ENCODE peak calls at places on chromosomes 3 and 15, in ten cellular contexts. One of them, this sample, is unnamed.

GRCh38 chr3:164222200-164222599 is 856.1 kb downstream of the SI start:
- DNase-seq in HepG2: no peak
- DNase-seq in transverse colon: no peak
- DNase-seq in gastrocnemius medialis: no peak
- DNase-seq in H9: no peak
- DNase-seq in aorta: no peak
- DNase-seq in K562: no peak
- DNase-seq in thoracic aorta: no peak
- DNase-seq in CD8-positive, alpha-beta memory T cell: no peak
- DNase-seq in adrenal gland: no peak
- DNase-seq in this sample: no peak

GRCh38 chr3:194201953-194202666 is 66.2 kb downstream of the HES1 start:
- DNase-seq in HepG2: no peak
- DNase-seq in transverse colon: no peak
- DNase-seq in gastrocnemius medialis: no peak
- DNase-seq in H9: no peak
- DNase-seq in aorta: no peak
- DNase-seq in K562: no peak
- DNase-seq in thoracic aorta: no peak
- DNase-seq in CD8-positive, alpha-beta memory T cell: no peak
- DNase-seq in adrenal gland: no peak
- DNase-seq in this sample: no peak

GRCh38 chr3:190706582-190706981 is 155.9 kb downstream of the GMNC start:
- DNase-seq in HepG2: no peak
- DNase-seq in transverse colon: no peak
- DNase-seq in gastrocnemius medialis: no peak
- DNase-seq in H9: no peak
- DNase-seq in aorta: no peak
- DNase-seq in K562: no peak
- DNase-seq in thoracic aorta: no peak
- DNase-seq in CD8-positive, alpha-beta memory T cell: no peak
- DNase-seq in adrenal gland: no peak
- DNase-seq in this sample: no peak

GRCh38 chr3:9732080-9732752 is 681 bp downstream of the BRPF1 start:
- DNase-seq in HepG2: no peak
- DNase-seq in transverse colon: peak; percentile 26
- DNase-seq in gastrocnemius medialis: no peak
- DNase-seq in H9: no peak
- DNase-seq in aorta: peak; percentile 84
- DNase-seq in K562: peak; percentile 64
- DNase-seq in thoracic aorta: no peak
- DNase-seq in CD8-positive, alpha-beta memory T cell: peak; percentile 54
- DNase-seq in adrenal gland: peak; percentile 33
- DNase-seq in this sample: peak; percentile 91

GRCh38 chr3:50605901-50606326 is 5.7 kb downstream of the CISH start:
- DNase-seq in HepG2: no peak
- DNase-seq in transverse colon: no peak
- DNase-seq in gastrocnemius medialis: peak; percentile 82
- DNase-seq in H9: no peak
- DNase-seq in aorta: no peak
- DNase-seq in K562: no peak
- DNase-seq in thoracic aorta: no peak
- DNase-seq in CD8-positive, alpha-beta memory T cell: no peak
- DNase-seq in adrenal gland: no peak
- DNase-seq in this sample: no peak

GRCh38 chr3:56962200-56962599 is 98.3 kb upstream of the SPATA12 start:
- DNase-seq in HepG2: no peak
- DNase-seq in transverse colon: no peak
- DNase-seq in gastrocnemius medialis: no peak
- DNase-seq in H9: no peak
- DNase-seq in aorta: no peak
- DNase-seq in K562: no peak
- DNase-seq in thoracic aorta: no peak
- DNase-seq in CD8-positive, alpha-beta memory T cell: no peak
- DNase-seq in adrenal gland: no peak
- DNase-seq in this sample: no peak

GRCh38 chr3:183254816-183255730 is 2.0 kb downstream of the B3GNT5 start:
- DNase-seq in HepG2: no peak
- DNase-seq in transverse colon: no peak
- DNase-seq in gastrocnemius medialis: no peak
- DNase-seq in H9: no peak
- DNase-seq in aorta: no peak
- DNase-seq in K562: peak; percentile 66
- DNase-seq in thoracic aorta: no peak
- DNase-seq in CD8-positive, alpha-beta memory T cell: no peak
- DNase-seq in adrenal gland: no peak
- DNase-seq in this sample: no peak

GRCh38 chr3:113685956-113686721 is 10.3 kb downstream of the USF3 start:
- DNase-seq in HepG2: peak; percentile 78
- DNase-seq in transverse colon: no peak
- DNase-seq in gastrocnemius medialis: peak; percentile 43
- DNase-seq in H9: no peak
- DNase-seq in aorta: no peak
- DNase-seq in K562: no peak
- DNase-seq in thoracic aorta: no peak
- DNase-seq in CD8-positive, alpha-beta memory T cell: no peak
- DNase-seq in adrenal gland: no peak
- DNase-seq in this sample: no peak

GRCh38 chr3:52920872-52921271 is 23.5 kb upstream of the STIMATE start:
- DNase-seq in HepG2: no peak
- DNase-seq in transverse colon: no peak
- DNase-seq in gastrocnemius medialis: no peak
- DNase-seq in H9: no peak
- DNase-seq in aorta: no peak
- DNase-seq in K562: no peak
- DNase-seq in thoracic aorta: no peak
- DNase-seq in CD8-positive, alpha-beta memory T cell: no peak
- DNase-seq in adrenal gland: no peak
- DNase-seq in this sample: no peak

GRCh38 chr3:149620291-149621020 is 37.4 kb downstream of the WWTR1 start:
- DNase-seq in HepG2: no peak
- DNase-seq in transverse colon: no peak
- DNase-seq in gastrocnemius medialis: no peak
- DNase-seq in H9: no peak
- DNase-seq in aorta: no peak
- DNase-seq in K562: no peak
- DNase-seq in thoracic aorta: no peak
- DNase-seq in CD8-positive, alpha-beta memory T cell: no peak
- DNase-seq in adrenal gland: no peak
- DNase-seq in this sample: no peak

GRCh38 chr15:69497076-69497475 is 44.5 kb downstream of the RPLP1 start:
- DNase-seq in HepG2: no peak
- DNase-seq in transverse colon: no peak
- DNase-seq in gastrocnemius medialis: no peak
- DNase-seq in H9: no peak
- DNase-seq in aorta: no peak
- DNase-seq in K562: no peak
- DNase-seq in thoracic aorta: no peak
- DNase-seq in CD8-positive, alpha-beta memory T cell: no peak
- DNase-seq in adrenal gland: no peak
- DNase-seq in this sample: no peak

DNA sequence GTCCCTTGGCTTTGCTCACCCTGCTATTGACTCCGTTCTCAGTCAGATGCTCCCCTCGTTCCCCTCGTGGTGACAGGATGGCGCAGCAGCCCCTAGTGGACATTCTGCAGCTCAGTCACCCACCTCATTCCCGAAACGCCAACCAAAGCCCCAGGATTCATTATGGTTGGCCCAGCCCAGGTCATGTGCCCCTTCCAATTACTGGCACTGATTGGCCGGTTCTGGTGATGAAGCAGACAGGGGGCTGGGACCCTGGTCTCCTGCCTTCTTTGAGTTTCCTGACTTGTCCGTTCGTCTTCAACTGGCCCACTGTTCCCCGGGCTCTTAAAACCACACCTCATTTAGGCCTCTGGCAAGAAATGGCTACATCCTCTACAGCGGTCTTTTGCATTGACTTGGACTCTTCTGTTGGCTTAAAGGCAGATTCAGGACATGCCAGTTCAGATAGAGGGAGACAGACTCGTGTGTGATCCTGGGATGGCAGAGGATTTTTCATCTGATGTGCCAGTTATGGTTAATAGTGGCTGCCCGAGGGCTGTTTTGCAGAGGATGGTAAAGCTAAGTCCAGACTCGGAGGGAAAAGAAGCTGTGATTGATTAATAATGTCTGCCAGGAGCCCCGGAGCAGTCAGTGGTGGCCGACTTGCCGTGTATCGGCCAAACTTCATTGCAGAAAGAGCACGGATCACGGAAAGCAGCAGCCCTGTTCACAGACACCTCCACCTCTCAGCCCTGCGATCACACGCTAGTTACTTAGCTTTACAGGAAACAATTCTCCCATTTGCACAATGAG is 37.8 kb downstream of the LSM3 start:
- DNase-seq in HepG2: peak; percentile 39
- DNase-seq in transverse colon: no peak
- DNase-seq in gastrocnemius medialis: no peak
- DNase-seq in H9: peak; percentile 97
- DNase-seq in aorta: no peak
- DNase-seq in K562: no peak
- DNase-seq in thoracic aorta: no peak
- DNase-seq in CD8-positive, alpha-beta memory T cell: peak; percentile 58
- DNase-seq in adrenal gland: peak; percentile 62
- DNase-seq in this sample: peak; percentile 88
- H3K27ac ChIP-seq in HepG2: no peak overlapping the region
- H3K27ac ChIP-seq in transverse colon: no peak overlapping the region
- H3K27ac ChIP-seq in gastrocnemius medialis: no peak overlapping the region
- H3K27ac ChIP-seq in H9: no peak overlapping the region
- H3K27ac ChIP-seq in aorta: no peak overlapping the region
- H3K27ac ChIP-seq in K562: no peak overlapping the region
- H3K27ac ChIP-seq in thoracic aorta: no peak overlapping the region
- H3K27ac ChIP-seq in CD8-positive, alpha-beta memory T cell: peak overlapping the region; percentile 29
- H3K27ac ChIP-seq in adrenal gland: no peak overlapping the region
- H3K27ac ChIP-seq in this sample: peak overlapping the region; percentile 32

GRCh38 chr3:65950340-65951326 is 88.1 kb downstream of the MAGI1 start:
- DNase-seq in HepG2: no peak
- DNase-seq in transverse colon: no peak
- DNase-seq in gastrocnemius medialis: no peak
- DNase-seq in H9: peak; percentile 64
- DNase-seq in aorta: no peak
- DNase-seq in K562: no peak
- DNase-seq in thoracic aorta: no peak
- DNase-seq in CD8-positive, alpha-beta memory T cell: no peak
- DNase-seq in adrenal gland: no peak
- DNase-seq in this sample: no peak
- H3K27ac ChIP-seq in HepG2: no peak overlapping the region
- H3K27ac ChIP-seq in transverse colon: peak overlapping the region; percentile 11
- H3K27ac ChIP-seq in gastrocnemius medialis: no peak overlapping the region
- H3K27ac ChIP-seq in H9: peak overlapping the region; percentile 9
- H3K27ac ChIP-seq in aorta: no peak overlapping the region
- H3K27ac ChIP-seq in K562: no peak overlapping the region
- H3K27ac ChIP-seq in thoracic aorta: no peak overlapping the region
- H3K27ac ChIP-seq in CD8-positive, alpha-beta memory T cell: no peak overlapping the region
- H3K27ac ChIP-seq in adrenal gland: no peak overlapping the region
- H3K27ac ChIP-seq in this sample: peak overlapping the region; percentile 78

GRCh38 chr3:23961913-23962312 is 16.8 kb downstream of the NR1D2 start:
- DNase-seq in HepG2: no peak
- DNase-seq in transverse colon: no peak
- DNase-seq in gastrocnemius medialis: peak; percentile 50
- DNase-seq in H9: no peak
- DNase-seq in aorta: no peak
- DNase-seq in K562: no peak
- DNase-seq in thoracic aorta: no peak
- DNase-seq in CD8-positive, alpha-beta memory T cell: no peak
- DNase-seq in adrenal gland: no peak
- DNase-seq in this sample: no peak

GRCh38 chr3:23961064-23961463 is 16.0 kb downstream of the NR1D2 start:
- DNase-seq in HepG2: no peak
- DNase-seq in transverse colon: no peak
- DNase-seq in gastrocnemius medialis: no peak
- DNase-seq in H9: no peak
- DNase-seq in aorta: no peak
- DNase-seq in K562: no peak
- DNase-seq in thoracic aorta: no peak
- DNase-seq in CD8-positive, alpha-beta memory T cell: no peak
- DNase-seq in adrenal gland: no peak
- DNase-seq in this sample: no peak

GRCh38 chr3:23956701-23957100 is 11.6 kb downstream of the NR1D2 start:
- DNase-seq in HepG2: no peak
- DNase-seq in transverse colon: no peak
- DNase-seq in gastrocnemius medialis: no peak
- DNase-seq in H9: no peak
- DNase-seq in aorta: no peak
- DNase-seq in K562: no peak
- DNase-seq in thoracic aorta: no peak
- DNase-seq in CD8-positive, alpha-beta memory T cell: no peak
- DNase-seq in adrenal gland: no peak
- DNase-seq in this sample: no peak

GRCh38 chr3:23960649-23961048 is 15.6 kb downstream of the NR1D2 start:
- DNase-seq in HepG2: no peak
- DNase-seq in transverse colon: no peak
- DNase-seq in gastrocnemius medialis: no peak
- DNase-seq in H9: no peak
- DNase-seq in aorta: no peak
- DNase-seq in K562: no peak
- DNase-seq in thoracic aorta: no peak
- DNase-seq in CD8-positive, alpha-beta memory T cell: no peak
- DNase-seq in adrenal gland: no peak
- DNase-seq in this sample: no peak

DNA sequence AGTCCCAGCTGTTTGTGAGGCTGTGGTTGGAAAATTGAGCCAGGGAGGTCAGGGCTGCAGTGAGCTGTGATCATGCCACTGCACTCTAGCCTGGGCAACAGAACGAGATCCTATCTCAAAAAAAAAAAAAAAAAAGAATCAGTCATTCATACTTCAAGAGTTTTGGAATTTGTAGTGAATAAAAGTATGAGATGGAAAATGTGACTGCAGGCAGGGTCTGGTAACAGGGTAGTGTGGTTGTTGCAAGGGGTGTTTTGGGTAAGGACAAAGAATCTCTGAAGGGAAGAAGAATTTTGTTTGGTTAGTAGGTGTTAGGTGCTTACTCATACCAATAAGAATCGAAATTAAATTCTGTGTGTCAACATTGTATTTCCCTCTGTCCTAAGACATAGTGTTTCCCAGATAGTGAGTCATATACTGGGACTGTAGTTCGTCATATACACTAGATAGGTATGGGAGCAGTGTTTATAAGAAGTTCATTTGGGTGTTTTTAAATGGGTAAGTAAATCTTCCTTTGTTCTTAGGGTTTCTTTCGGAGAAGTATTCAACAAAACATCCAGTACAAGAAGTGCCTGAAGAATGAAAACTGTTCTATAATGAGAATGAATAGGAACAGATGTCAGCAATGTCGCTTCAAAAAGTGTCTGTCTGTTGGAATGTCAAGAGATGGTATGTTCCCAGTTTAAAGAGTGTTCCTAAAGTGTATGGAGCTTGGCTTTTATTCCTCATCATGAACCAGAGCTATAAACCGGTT is 14.2 kb downstream of the NR1D2 start:
- DNase-seq in HepG2: peak; percentile 18
- DNase-seq in transverse colon: no peak
- DNase-seq in gastrocnemius medialis: no peak
- DNase-seq in H9: no peak
- DNase-seq in aorta: no peak
- DNase-seq in K562: no peak
- DNase-seq in thoracic aorta: no peak
- DNase-seq in CD8-positive, alpha-beta memory T cell: no peak
- DNase-seq in adrenal gland: no peak
- DNase-seq in this sample: no peak
- H3K27ac ChIP-seq in HepG2: no peak overlapping the region
- H3K27ac ChIP-seq in transverse colon: peak overlapping the region; percentile 47
- H3K27ac ChIP-seq in gastrocnemius medialis: peak overlapping the region; percentile 95
- H3K27ac ChIP-seq in H9: no peak overlapping the region
- H3K27ac ChIP-seq in aorta: no peak overlapping the region
- H3K27ac ChIP-seq in K562: no peak overlapping the region
- H3K27ac ChIP-seq in thoracic aorta: no peak overlapping the region
- H3K27ac ChIP-seq in CD8-positive, alpha-beta memory T cell: no peak overlapping the region
- H3K27ac ChIP-seq in adrenal gland: peak overlapping the region; percentile 55
- H3K27ac ChIP-seq in this sample: no peak overlapping the region

GRCh38 chr15:31215490-31216209 is 111.0 kb upstream of the KLF13 start:
- DNase-seq in HepG2: peak; percentile 54
- DNase-seq in transverse colon: peak; percentile 92
- DNase-seq in gastrocnemius medialis: peak; percentile 82
- DNase-seq in H9: peak; percentile 82
- DNase-seq in aorta: peak; percentile 88
- DNase-seq in K562: peak; percentile 83
- DNase-seq in thoracic aorta: peak; percentile 25
- DNase-seq in CD8-positive, alpha-beta memory T cell: peak; percentile 73
- DNase-seq in adrenal gland: peak; percentile 82
- DNase-seq in this sample: peak; percentile 99
- H3K27ac ChIP-seq in HepG2: peak overlapping the region; percentile 85
- H3K27ac ChIP-seq in transverse colon: peak overlapping the region; percentile 99
- H3K27ac ChIP-seq in gastrocnemius medialis: peak overlapping the region; percentile 90
- H3K27ac ChIP-seq in H9: no peak overlapping the region
- H3K27ac ChIP-seq in aorta: no peak overlapping the region
- H3K27ac ChIP-seq in K562: no peak overlapping the region
- H3K27ac ChIP-seq in thoracic aorta: peak overlapping the region; percentile 79
- H3K27ac ChIP-seq in CD8-positive, alpha-beta memory T cell: peak overlapping the region; percentile 24
- H3K27ac ChIP-seq in adrenal gland: peak overlapping the region; percentile 90
- H3K27ac ChIP-seq in this sample: peak overlapping the region; percentile 98